ENCODE peak calls at places on chromosomes 13 and 19, in four cellular contexts. U, A, Q and Z are unnamed samples.
A peak's percentile ranks its signal among the peaks of the same experiment; 100 is the strongest.

GRCh38 chr13:99922631-99923404 is 48.7 kb downstream of the ZIC5 start:
- DNase-seq in U (no peak), A (no peak), Q (no peak), Z (no peak)

GRCh38 chr19:17770613-17771012 is 19.3 kb downstream of the FCHO1 start:
- DNase-seq in A (no peak), U (no peak), Q (no peak), Z (no peak)

GRCh38 chr19:44668985-44669764 is 2.1 kb upstream of the CEACAM19 start:
- DNase-seq in Q (no peak), U (no peak), A (no peak), Z (no peak)

GRCh38 chr13:82719987-82720386 is 1162.3 kb downstream of the SLITRK1 start:
- DNase-seq in Q (no peak), A (no peak), U (no peak), Z (no peak)

GRCh38 chr19:17448190-17448967 is at the start of gene TMEM221:
- DNase-seq in U (no peak), Q (no peak), A (peak; percentile 69), Z (peak; percentile 71)

GRCh38 chr19:4722671-4723464 is 774 bp downstream of the DPP9 start:
- DNase-seq in A (peak; percentile 87), Q (no peak), U (no peak), Z (no peak)

GRCh38 chr19:50384685-50385535 is 763 bp downstream of the POLD1 start:
- DNase-seq in U (no peak), A (peak; percentile 66), Q (no peak), Z (no peak)

GRCh38 chr19:34428549-34429285 is 536 bp downstream of the UBA2 start:
- DNase-seq in A (peak; percentile 77), U (no peak), Q (no peak), Z (no peak)

GRCh38 chr13:67228909-67229308 is 1.2 kb downstream of the PCDH9 start:
- DNase-seq in U (no peak), A (peak; percentile 5), Q (no peak), Z (no peak)

GRCh38 chr13:98915563-98916348 is 62.1 kb downstream of the DOCK9 start:
- DNase-seq in U (no peak), Q (no peak), A (peak; percentile 12), Z (no peak)

GRCh38 chr13:75489502-75490263 is 7.7 kb upstream of the TBC1D4 start:
- DNase-seq in U (no peak), A (peak; percentile 91), Q (no peak), Z (no peak)

GRCh38 chr19:7337380-7338194 is 11.2 kb upstream of the ARHGEF18 start:
- DNase-seq in A (no peak), U (no peak), Q (no peak), Z (no peak)

GRCh38 chr13:111521030-111521429 is 200.6 kb downstream of the TEX29 start:
- DNase-seq in Q (no peak), U (no peak), A (no peak), Z (no peak)

GRCh38 chr19:56671613-56671994 is at the start of gene ZNF835:
- DNase-seq in A (peak; percentile 50), U (no peak), Q (peak; percentile 76), Z (no peak)

GRCh38 chr13:33756929-33757328 is 61.0 kb upstream of the RFC3 start:
- DNase-seq in A (no peak), Q (no peak), U (no peak), Z (no peak)

GRCh38 chr13:27562457-27562856 is 57.9 kb downstream of the LNX2 start:
- DNase-seq in A (no peak), Q (no peak), U (no peak), Z (no peak)

GRCh38 chr13:112657850-112658445 is 31.9 kb upstream of the ATP11A start:
- DNase-seq in U (no peak), A (peak; percentile 47), Q (no peak), Z (no peak)

GRCh38 chr19:10501971-10502523 is 1.1 kb downstream of the KEAP1 start:
- DNase-seq in U (no peak), A (peak; percentile 75), Q (peak; percentile 41), Z (peak; percentile 17)

GRCh38 chr19:778910-779653 is 18.2 kb upstream of the PTBP1 start:
- DNase-seq in U (no peak), A (peak; percentile 96), Q (no peak), Z (no peak)

GRCh38 chr13:84917252-84917878 is 881.9 kb downstream of the SLITRK6 start:
- DNase-seq in Q (no peak), U (no peak), A (peak; percentile 18), Z (no peak)

GRCh38 chr13:110856941-110857835 is 57.7 kb downstream of the ANKRD10 start:
- DNase-seq in U (no peak), A (peak; percentile 17), Q (no peak), Z (no peak)

GRCh38 chr19:16074488-16075365 is 1.6 kb upstream of the TPM4 start:
- DNase-seq in A (no peak), Q (no peak), U (no peak), Z (no peak)

GRCh38 chr19:860481-861098 is 1.1 kb downstream of the CFD start:
- DNase-seq in U (peak; percentile 73), Q (no peak), A (peak; percentile 85), Z (peak; percentile 52)

GRCh38 chr13:111337206-111337605 is 16.8 kb downstream of the TEX29 start:
- DNase-seq in U (no peak), A (peak; percentile 95), Q (no peak), Z (no peak)

GRCh38 chr19:39093761-39094160 is 9.6 kb downstream of the ACP7 start:
- DNase-seq in A (peak; percentile 76), Q (no peak), U (no peak), Z (no peak)

GRCh38 chr13:102333320-102334181 is 68.3 kb downstream of the FGF14 start:
- DNase-seq in U (no peak), A (no peak), Q (no peak), Z (no peak)